ENCODE peak calls at places on chromosomes 7 and 10, in seven cellular contexts. One of them, this sample, is unnamed.
A peak's percentile ranks its signal among the peaks of the same experiment; 100 is the strongest.

GRCh38 chr7:26397786-26398435 is 106.2 kb downstream of the SNX10 start:
- DNase-seq in adipocyte: no peak
- DNase-seq in iPS DF 6.9: no peak
- DNase-seq in choroid plexus epithelial cell: no peak
- DNase-seq in IMR-90: no peak
- DNase-seq in CD8-positive, alpha-beta T cell: no peak
- DNase-seq in HFF-Myc: no peak
- DNase-seq in this sample: no peak

GRCh38 chr7:80999180-80999579 is 80.3 kb upstream of the SEMA3C start:
- DNase-seq in CD8-positive, alpha-beta T cell: no peak
- DNase-seq in iPS DF 6.9: no peak
- DNase-seq in choroid plexus epithelial cell: no peak
- DNase-seq in HFF-Myc: no peak
- DNase-seq in adipocyte: no peak
- DNase-seq in IMR-90: no peak
- DNase-seq in this sample: no peak

GRCh38 chr7:22375359-22376048 is 18.6 kb upstream of the RAPGEF5 start:
- DNase-seq in choroid plexus epithelial cell: no peak
- DNase-seq in CD8-positive, alpha-beta T cell: no peak
- DNase-seq in adipocyte: peak; percentile 15
- DNase-seq in IMR-90: peak; percentile 11
- DNase-seq in iPS DF 6.9: no peak
- DNase-seq in HFF-Myc: no peak
- DNase-seq in this sample: no peak

GRCh38 chr7:29921404-29922010 is 68.1 kb downstream of the SCRN1 start:
- DNase-seq in IMR-90: peak; percentile 57
- DNase-seq in CD8-positive, alpha-beta T cell: peak; percentile 6
- DNase-seq in choroid plexus epithelial cell: peak; percentile 80
- DNase-seq in iPS DF 6.9: peak; percentile 61
- DNase-seq in adipocyte: peak; percentile 75
- DNase-seq in HFF-Myc: peak; percentile 49
- DNase-seq in this sample: peak; percentile 68

GRCh38 chr7:165661-166369 is 26.6 kb upstream of the FAM20C start:
- DNase-seq in IMR-90: no peak
- DNase-seq in HFF-Myc: no peak
- DNase-seq in adipocyte: no peak
- DNase-seq in CD8-positive, alpha-beta T cell: no peak
- DNase-seq in iPS DF 6.9: no peak
- DNase-seq in choroid plexus epithelial cell: no peak
- DNase-seq in this sample: peak; percentile 36

GRCh38 chr7:129786179-129786514 is 166.6 kb downstream of the UBE2H start:
- DNase-seq in adipocyte: no peak
- DNase-seq in CD8-positive, alpha-beta T cell: no peak
- DNase-seq in iPS DF 6.9: no peak
- DNase-seq in choroid plexus epithelial cell: no peak
- DNase-seq in HFF-Myc: no peak
- DNase-seq in IMR-90: no peak
- DNase-seq in this sample: no peak

GRCh38 chr10:36362257-36362656 is 720.2 kb upstream of the FZD8 start:
- DNase-seq in HFF-Myc: no peak
- DNase-seq in IMR-90: no peak
- DNase-seq in iPS DF 6.9: no peak
- DNase-seq in CD8-positive, alpha-beta T cell: no peak
- DNase-seq in choroid plexus epithelial cell: no peak
- DNase-seq in adipocyte: no peak
- DNase-seq in this sample: no peak

GRCh38 chr7:95676691-95677090 is 80.4 kb upstream of the PDK4 start:
- DNase-seq in iPS DF 6.9: no peak
- DNase-seq in IMR-90: no peak
- DNase-seq in CD8-positive, alpha-beta T cell: no peak
- DNase-seq in adipocyte: no peak
- DNase-seq in HFF-Myc: no peak
- DNase-seq in choroid plexus epithelial cell: no peak
- DNase-seq in this sample: no peak

GRCh38 chr7:144780071-144780608 is 55.7 kb downstream of the TPK1 start:
- DNase-seq in HFF-Myc: no peak
- DNase-seq in adipocyte: no peak
- DNase-seq in iPS DF 6.9: no peak
- DNase-seq in IMR-90: no peak
- DNase-seq in choroid plexus epithelial cell: peak; percentile 42
- DNase-seq in CD8-positive, alpha-beta T cell: no peak
- DNase-seq in this sample: no peak

GRCh38 chr10:47164126-47164799 is 135.7 kb upstream of the GDF10 start:
- DNase-seq in adipocyte: peak; percentile 89
- DNase-seq in HFF-Myc: no peak
- DNase-seq in choroid plexus epithelial cell: peak; percentile 93
- DNase-seq in CD8-positive, alpha-beta T cell: no peak
- DNase-seq in iPS DF 6.9: no peak
- DNase-seq in IMR-90: peak; percentile 91
- DNase-seq in this sample: peak; percentile 88

GRCh38 chr10:89554433-89554832 is 19.0 kb upstream of the SLC16A12 start:
- DNase-seq in iPS DF 6.9: no peak
- DNase-seq in HFF-Myc: no peak
- DNase-seq in choroid plexus epithelial cell: peak; percentile 18
- DNase-seq in adipocyte: no peak
- DNase-seq in CD8-positive, alpha-beta T cell: no peak
- DNase-seq in IMR-90: no peak
- DNase-seq in this sample: no peak

GRCh38 chr10:93567277-93568104 is 1.0 kb downstream of the FFAR4 start:
- DNase-seq in HFF-Myc: no peak
- DNase-seq in iPS DF 6.9: no peak
- DNase-seq in choroid plexus epithelial cell: no peak
- DNase-seq in adipocyte: no peak
- DNase-seq in IMR-90: no peak
- DNase-seq in CD8-positive, alpha-beta T cell: no peak
- DNase-seq in this sample: no peak

GRCh38 chr10:119542357-119542989 is at the start of gene RGS10:
- DNase-seq in IMR-90: peak; percentile 72
- DNase-seq in CD8-positive, alpha-beta T cell: peak; percentile 62
- DNase-seq in iPS DF 6.9: no peak
- DNase-seq in HFF-Myc: no peak
- DNase-seq in choroid plexus epithelial cell: peak; percentile 77
- DNase-seq in adipocyte: peak; percentile 89
- DNase-seq in this sample: peak; percentile 17

GRCh38 chr7:132171130-132171576 is 405.1 kb downstream of the PLXNA4 start:
- DNase-seq in choroid plexus epithelial cell: no peak
- DNase-seq in HFF-Myc: no peak
- DNase-seq in adipocyte: peak; percentile 19
- DNase-seq in IMR-90: no peak
- DNase-seq in CD8-positive, alpha-beta T cell: no peak
- DNase-seq in iPS DF 6.9: no peak
- DNase-seq in this sample: peak; percentile 36

GRCh38 chr7:157357129-157358040 is 20.6 kb downstream of the DNAJB6 start:
- DNase-seq in HFF-Myc: no peak
- DNase-seq in choroid plexus epithelial cell: no peak
- DNase-seq in iPS DF 6.9: no peak
- DNase-seq in CD8-positive, alpha-beta T cell: no peak
- DNase-seq in adipocyte: no peak
- DNase-seq in IMR-90: no peak
- DNase-seq in this sample: no peak

GRCh38 chr10:121741246-121741645 is 143.0 kb upstream of the FGFR2 start:
- DNase-seq in adipocyte: no peak
- DNase-seq in IMR-90: peak; percentile 5
- DNase-seq in iPS DF 6.9: no peak
- DNase-seq in choroid plexus epithelial cell: no peak
- DNase-seq in HFF-Myc: no peak
- DNase-seq in CD8-positive, alpha-beta T cell: no peak
- DNase-seq in this sample: no peak

GRCh38 chr10:8042864-8043568 is 11.5 kb upstream of the GATA3 start:
- DNase-seq in adipocyte: no peak
- DNase-seq in iPS DF 6.9: no peak
- DNase-seq in CD8-positive, alpha-beta T cell: no peak
- DNase-seq in IMR-90: no peak
- DNase-seq in HFF-Myc: no peak
- DNase-seq in choroid plexus epithelial cell: no peak
- DNase-seq in this sample: no peak

GRCh38 chr10:49172204-49173132 is 15.7 kb downstream of the TMEM273 start:
- DNase-seq in IMR-90: no peak
- DNase-seq in adipocyte: no peak
- DNase-seq in HFF-Myc: no peak
- DNase-seq in CD8-positive, alpha-beta T cell: no peak
- DNase-seq in choroid plexus epithelial cell: no peak
- DNase-seq in iPS DF 6.9: no peak
- DNase-seq in this sample: no peak

GRCh38 chr7:143376396-143376795 is 4.7 kb upstream of the ZYX start:
- DNase-seq in IMR-90: no peak
- DNase-seq in HFF-Myc: no peak
- DNase-seq in iPS DF 6.9: no peak
- DNase-seq in adipocyte: no peak
- DNase-seq in choroid plexus epithelial cell: no peak
- DNase-seq in CD8-positive, alpha-beta T cell: no peak
- DNase-seq in this sample: no peak

GRCh38 chr7:12647364-12648219 is 39.8 kb upstream of the ARL4A start:
- DNase-seq in IMR-90: peak; percentile 68
- DNase-seq in HFF-Myc: no peak
- DNase-seq in iPS DF 6.9: no peak
- DNase-seq in choroid plexus epithelial cell: peak; percentile 37
- DNase-seq in adipocyte: peak; percentile 75
- DNase-seq in CD8-positive, alpha-beta T cell: no peak
- DNase-seq in this sample: no peak

GRCh38 chr10:13759167-13759566 is 172.4 kb downstream of the PRPF18 start:
- DNase-seq in choroid plexus epithelial cell: no peak
- DNase-seq in IMR-90: peak; percentile 23
- DNase-seq in CD8-positive, alpha-beta T cell: no peak
- DNase-seq in iPS DF 6.9: peak; percentile 60
- DNase-seq in HFF-Myc: no peak
- DNase-seq in adipocyte: no peak
- DNase-seq in this sample: no peak

GRCh38 chr7:111920329-111920728 is 285.9 kb downstream of the DOCK4 start:
- DNase-seq in adipocyte: no peak
- DNase-seq in CD8-positive, alpha-beta T cell: no peak
- DNase-seq in choroid plexus epithelial cell: no peak
- DNase-seq in iPS DF 6.9: no peak
- DNase-seq in HFF-Myc: no peak
- DNase-seq in IMR-90: no peak
- DNase-seq in this sample: no peak

GRCh38 chr7:133315332-133316040 is 62.6 kb downstream of the EXOC4 start:
- DNase-seq in IMR-90: peak; percentile 75
- DNase-seq in iPS DF 6.9: no peak
- DNase-seq in CD8-positive, alpha-beta T cell: no peak
- DNase-seq in adipocyte: peak; percentile 54
- DNase-seq in HFF-Myc: no peak
- DNase-seq in choroid plexus epithelial cell: peak; percentile 56
- DNase-seq in this sample: peak; percentile 35

GRCh38 chr7:121076350-121077164 is 88.0 kb downstream of the CPED1 start:
- DNase-seq in adipocyte: peak; percentile 54
- DNase-seq in iPS DF 6.9: no peak
- DNase-seq in choroid plexus epithelial cell: peak; percentile 94
- DNase-seq in IMR-90: peak; percentile 93
- DNase-seq in CD8-positive, alpha-beta T cell: no peak
- DNase-seq in HFF-Myc: peak; percentile 48
- DNase-seq in this sample: peak; percentile 62

GRCh38 chr10:29277296-29277695 is 11.6 kb upstream of the LYZL1 start:
- DNase-seq in HFF-Myc: no peak
- DNase-seq in adipocyte: no peak
- DNase-seq in IMR-90: no peak
- DNase-seq in CD8-positive, alpha-beta T cell: no peak
- DNase-seq in choroid plexus epithelial cell: no peak
- DNase-seq in iPS DF 6.9: no peak
- DNase-seq in this sample: no peak

GRCh38 chr7:4234498-4234855 is 447.6 kb upstream of the FOXK1 start:
- DNase-seq in choroid plexus epithelial cell: no peak
- DNase-seq in IMR-90: no peak
- DNase-seq in HFF-Myc: no peak
- DNase-seq in adipocyte: no peak
- DNase-seq in CD8-positive, alpha-beta T cell: no peak
- DNase-seq in iPS DF 6.9: no peak
- DNase-seq in this sample: no peak

GRCh38 chr7:123455965-123456364 is 78.4 kb downstream of the IQUB start:
- DNase-seq in HFF-Myc: no peak
- DNase-seq in IMR-90: no peak
- DNase-seq in iPS DF 6.9: no peak
- DNase-seq in choroid plexus epithelial cell: no peak
- DNase-seq in CD8-positive, alpha-beta T cell: no peak
- DNase-seq in adipocyte: no peak
- DNase-seq in this sample: no peak

GRCh38 chr7:86768967-86769760 is 125.5 kb downstream of the GRM3 start:
- DNase-seq in CD8-positive, alpha-beta T cell: no peak
- DNase-seq in IMR-90: no peak
- DNase-seq in adipocyte: no peak
- DNase-seq in choroid plexus epithelial cell: no peak
- DNase-seq in iPS DF 6.9: no peak
- DNase-seq in HFF-Myc: no peak
- DNase-seq in this sample: no peak

GRCh38 chr7:93575555-93576397 is 1.3 kb upstream of the CALCR start:
- DNase-seq in adipocyte: no peak
- DNase-seq in choroid plexus epithelial cell: no peak
- DNase-seq in HFF-Myc: no peak
- DNase-seq in iPS DF 6.9: no peak
- DNase-seq in CD8-positive, alpha-beta T cell: no peak
- DNase-seq in IMR-90: no peak
- DNase-seq in this sample: peak; percentile 2
- H3K4me3 ChIP-seq in adipocyte: peak overlapping the region; percentile 75
- H3K4me3 ChIP-seq in choroid plexus epithelial cell: no peak overlapping the region
- H3K4me3 ChIP-seq in HFF-Myc: no peak overlapping the region
- H3K4me3 ChIP-seq in iPS DF 6.9: peak overlapping the region; percentile 81
- H3K4me3 ChIP-seq in CD8-positive, alpha-beta T cell: no peak overlapping the region
- H3K4me3 ChIP-seq in IMR-90: no peak overlapping the region
- H3K4me3 ChIP-seq in this sample: peak overlapping the region; percentile 47

DNA sequence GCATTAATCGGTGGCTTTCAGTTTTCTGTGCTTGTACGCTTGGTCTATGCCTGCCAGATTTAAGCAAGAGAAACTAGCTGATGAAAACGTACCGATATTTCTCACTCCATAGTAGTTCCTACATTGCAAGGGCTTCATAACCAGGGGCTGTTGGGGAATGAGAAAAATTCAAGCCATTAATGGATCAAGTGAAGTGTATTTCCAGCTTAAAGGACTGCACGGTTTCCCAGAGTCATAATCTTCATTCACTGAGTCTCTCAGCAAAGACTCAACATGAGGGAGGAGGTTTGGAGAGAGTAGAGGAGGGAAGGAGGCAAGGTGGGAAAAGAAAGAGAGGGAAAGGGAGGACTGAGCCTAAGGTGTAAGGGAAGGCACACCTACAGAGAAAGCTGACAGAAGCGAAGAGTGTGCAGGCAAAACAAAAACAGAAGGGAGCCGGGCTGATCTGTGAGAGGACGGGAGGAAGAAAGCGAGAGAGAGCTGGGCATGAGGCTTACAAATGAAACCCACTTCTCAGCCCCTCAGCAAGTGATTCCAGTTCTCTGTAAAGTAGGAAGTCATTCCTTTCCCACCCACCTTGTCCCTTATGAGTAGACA is 622 bp downstream of the GIMAP2 start:
- DNase-seq in adipocyte: no peak
- DNase-seq in iPS DF 6.9: no peak
- DNase-seq in HFF-Myc: no peak
- DNase-seq in IMR-90: no peak
- DNase-seq in CD8-positive, alpha-beta T cell: no peak
- DNase-seq in choroid plexus epithelial cell: peak; percentile 1
- DNase-seq in this sample: no peak
- H3K4me3 ChIP-seq in adipocyte: peak overlapping the region; percentile 77
- H3K4me3 ChIP-seq in iPS DF 6.9: no peak overlapping the region
- H3K4me3 ChIP-seq in HFF-Myc: no peak overlapping the region
- H3K4me3 ChIP-seq in IMR-90: peak overlapping the region; percentile 38
- H3K4me3 ChIP-seq in CD8-positive, alpha-beta T cell: peak overlapping the region; percentile 69
- H3K4me3 ChIP-seq in choroid plexus epithelial cell: peak overlapping the region; percentile 44
- H3K4me3 ChIP-seq in this sample: no peak overlapping the region

GRCh38 chr10:17199351-17199804 is 2.1 kb downstream of the TRDMT1 start:
- DNase-seq in adipocyte: peak; percentile 90
- DNase-seq in choroid plexus epithelial cell: peak; percentile 79
- DNase-seq in HFF-Myc: no peak
- DNase-seq in CD8-positive, alpha-beta T cell: no peak
- DNase-seq in iPS DF 6.9: no peak
- DNase-seq in IMR-90: peak; percentile 70
- DNase-seq in this sample: peak; percentile 21
- H3K4me3 ChIP-seq in adipocyte: peak overlapping the region; percentile 85
- H3K4me3 ChIP-seq in choroid plexus epithelial cell: no peak overlapping the region
- H3K4me3 ChIP-seq in HFF-Myc: peak overlapping the region; percentile 53
- H3K4me3 ChIP-seq in CD8-positive, alpha-beta T cell: no peak overlapping the region
- H3K4me3 ChIP-seq in iPS DF 6.9: no peak overlapping the region
- H3K4me3 ChIP-seq in IMR-90: peak overlapping the region; percentile 33
- H3K4me3 ChIP-seq in this sample: peak overlapping the region; percentile 40

GRCh38 chr10:12348341-12348869 is 942 bp upstream of the CAMK1D start:
- DNase-seq in iPS DF 6.9: no peak
- DNase-seq in adipocyte: no peak
- DNase-seq in HFF-Myc: no peak
- DNase-seq in choroid plexus epithelial cell: no peak
- DNase-seq in CD8-positive, alpha-beta T cell: no peak
- DNase-seq in IMR-90: no peak
- DNase-seq in this sample: no peak
- H3K4me3 ChIP-seq in iPS DF 6.9: peak overlapping the region; percentile 53
- H3K4me3 ChIP-seq in adipocyte: peak overlapping the region; percentile 63
- H3K4me3 ChIP-seq in HFF-Myc: peak overlapping the region; percentile 63
- H3K4me3 ChIP-seq in choroid plexus epithelial cell: peak overlapping the region; percentile 82
- H3K4me3 ChIP-seq in CD8-positive, alpha-beta T cell: peak overlapping the region; percentile 57
- H3K4me3 ChIP-seq in IMR-90: peak overlapping the region; percentile 84
- H3K4me3 ChIP-seq in this sample: peak overlapping the region; percentile 75

This sample was measured in cardiac muscle cell.